ENCODE peak calls at places on chromosomes 3 and 15, in seven cellular contexts. B is central memory CD8-positive, alpha-beta T cell; G is activated CD8-positive, alpha-beta memory T cell treated with anti-CD3 and anti-CD28 coated beads, Interleukin-2, amount 10 ng/mL, durations not matched to agents 7 days and 5 days; S is aorta; Q is activated naive CD8-positive, alpha-beta T cell treated with anti-CD3 and anti-CD28 coated beads, Interleukin-2, amount 10 ng/mL, durations not matched to agents 7 days and 5 days; I is activated CD8-positive, alpha-beta T cell treated with anti-CD3 and anti-CD28 coated beads, Interleukin-2, amount 10 ng/mL, durations not matched to agents 7 days and 5 days; E is heart right ventricle. A is an unnamed sample.

GRCh38 chr3:64445318-64446300 is 220.3 kb upstream of the PRICKLE2 start:
- ATAC-seq in B (no peak), G (no peak), S (peak; percentile 30), Q (no peak), I (no peak), E (peak; percentile 50), A (peak; percentile 53)

GRCh38 chr3:126322181-126322967 is 34.8 kb downstream of the KLF15 start:
- ATAC-seq in B (no peak), G (no peak), S (no peak), Q (no peak), I (no peak), E (no peak), A (no peak)

GRCh38 chr3:40996382-40996781 is 202.9 kb upstream of the CTNNB1 start:
- ATAC-seq in B (no peak), G (no peak), S (no peak), Q (no peak), I (no peak), E (peak; percentile 78), A (no peak)

GRCh38 chr15:43194775-43195174 is 9.6 kb downstream of the CCNDBP1 start:
- ATAC-seq in B (no peak), G (no peak), S (no peak), Q (no peak), I (no peak), E (no peak), A (no peak)

GRCh38 chr3:186107148-186108105 is 1.5 kb downstream of the ETV5 start:
- ATAC-seq in B (no peak), G (no peak), S (no peak), Q (no peak), I (no peak), E (peak; percentile 38), A (peak; percentile 48)

GRCh38 chr3:158313344-158313927 is 203.5 kb downstream of the RSRC1 start:
- ATAC-seq in B (no peak), G (no peak), S (no peak), Q (no peak), I (no peak), E (no peak), A (peak; percentile 85)

GRCh38 chr3:25041871-25042584 is 386.0 kb upstream of the RARB start:
- ATAC-seq in B (no peak), G (no peak), S (no peak), Q (no peak), I (no peak), E (peak; percentile 83), A (no peak)

GRCh38 chr3:44114142-44114541 is 127.5 kb upstream of the TOPAZ1 start:
- ATAC-seq in B (no peak), G (no peak), S (no peak), Q (no peak), I (no peak), E (no peak), A (no peak)

GRCh38 chr3:13194285-13195209 is 121.3 kb upstream of the IQSEC1 start:
- ATAC-seq in B (no peak), G (no peak), S (no peak), Q (no peak), I (no peak), E (no peak), A (no peak)

GRCh38 chr3:159929181-159929893 is 59.3 kb upstream of the IL12A start:
- ATAC-seq in B (peak; percentile 17), G (peak; percentile 36), S (peak; percentile 44), Q (no peak), I (no peak), E (peak; percentile 93), A (peak; percentile 68)

GRCh38 chr3:183211390-183211789 is 41.7 kb upstream of the B3GNT5 start:
- ATAC-seq in B (no peak), G (no peak), S (peak; percentile 68), Q (no peak), I (no peak), E (peak; percentile 93), A (no peak)

GRCh38 chr15:91102546-91103330 is 2.7 kb downstream of the SV2B start:
- ATAC-seq in B (no peak), G (no peak), S (no peak), Q (no peak), I (no peak), E (peak; percentile 48), A (no peak)

GRCh38 chr15:31236184-31237041 is 90.2 kb upstream of the KLF13 start:
- ATAC-seq in B (no peak), G (no peak), S (peak; percentile 93), Q (no peak), I (no peak), E (peak; percentile 96), A (peak; percentile 96)

GRCh38 chr3:134601539-134602439 is 49.0 kb downstream of the KY start:
- ATAC-seq in B (no peak), G (no peak), S (peak; percentile 41), Q (no peak), I (no peak), E (no peak), A (peak; percentile 74)

GRCh38 chr3:171811059-171811912 is 1.0 kb upstream of the PLD1 start:
- ATAC-seq in B (no peak), G (no peak), S (peak; percentile 74), Q (no peak), I (no peak), E (peak; percentile 31), A (peak; percentile 70)

GRCh38 chr3:159884661-159885402 is 103.8 kb upstream of the IL12A start:
- ATAC-seq in B (no peak), G (peak; percentile 60), S (peak; percentile 45), Q (no peak), I (no peak), E (no peak), A (peak; percentile 33)

GRCh38 chr3:14583543-14584091 is 43.5 kb upstream of the GRIP2 start:
- ATAC-seq in B (no peak), G (no peak), S (no peak), Q (no peak), I (no peak), E (no peak), A (peak; percentile 35)

GRCh38 chr15:75178938-75179772 is 22.5 kb upstream of the C15orf39 start:
- ATAC-seq in B (no peak), G (no peak), S (peak; percentile 9), Q (no peak), I (no peak), E (peak; percentile 16), A (no peak)

GRCh38 chr3:135452881-135453280 is 512.6 kb upstream of the PPP2R3A start:
- ATAC-seq in B (no peak), G (no peak), S (no peak), Q (no peak), I (no peak), E (no peak), A (no peak)